ENCODE peak calls at places on chromosomes 1 and 21, in four cellular contexts. D is endodermal cell, N is mesendoderm, S is esophagus muscularis mucosa. C is an unnamed sample.

GRCh38 chr1:107141491-107142369 is 891 bp downstream of the NTNG1 start:
- DNase-seq in D (peak; percentile 70), N (peak; percentile 69), S (no peak), C (no peak)

GRCh38 chr1:161082996-161083742 is 6.2 kb downstream of the NECTIN4 start:
- DNase-seq in N (peak; percentile 93), D (peak; percentile 75), S (no peak), C (no peak)

GRCh38 chr1:184214128-184214527 is 162.6 kb downstream of the TSEN15 start:
- DNase-seq in S (peak; percentile 19), D (no peak), N (no peak), C (no peak)

GRCh38 chr1:157734328-157734727 is 33.8 kb upstream of the FCRL3 start:
- DNase-seq in N (no peak), S (no peak), D (no peak), C (no peak)

GRCh38 chr1:101140041-101140718 is 96.6 kb upstream of the S1PR1 start:
- DNase-seq in N (no peak), D (no peak), S (no peak), C (no peak)

GRCh38 chr1:90726716-90727480 is 9.8 kb upstream of the BARHL2 start:
- DNase-seq in D (peak; percentile 79), N (peak; percentile 48), S (peak; percentile 87), C (no peak)

GRCh38 chr1:214028569-214028968 is 40.8 kb downstream of the PROX1 start:
- DNase-seq in N (no peak), D (no peak), S (no peak), C (no peak)

GRCh38 chr1:43309626-43310025 is 8.8 kb downstream of the TIE1 start:
- DNase-seq in N (no peak), S (no peak), D (no peak), C (no peak)

GRCh38 chr1:159829822-159830455 is 3.3 kb downstream of the SLAMF8 start:
- DNase-seq in D (no peak), N (peak; percentile 43), S (no peak), C (no peak)

GRCh38 chr1:220430059-220430458 is 97.9 kb upstream of the MARK1 start:
- DNase-seq in S (no peak), N (peak; percentile 90), D (peak; percentile 61), C (no peak)

GRCh38 chr1:207345644-207346561 is 24.4 kb downstream of the CD55 start:
- DNase-seq in N (no peak), D (no peak), S (no peak), C (no peak)

GRCh38 chr1:168414914-168415313 is 128.9 kb downstream of the XCL2 start:
- DNase-seq in S (no peak), N (no peak), D (peak; percentile 15), C (no peak)

GRCh38 chr1:156103521-156103947 is 11.0 kb upstream of the LMNA start:
- DNase-seq in D (peak; percentile 57), N (no peak), S (no peak), C (no peak)

GRCh38 chr1:16922885-16923431 is 1.2 kb downstream of the CROCC start:
- DNase-seq in D (no peak), S (no peak), N (no peak), C (no peak)

GRCh38 chr1:248611883-248612282 is 14.4 kb upstream of the OR2T10 start:
- DNase-seq in D (no peak), S (no peak), N (no peak), C (no peak)

GRCh38 chr1:223870617-223871574 is 25.1 kb upstream of the TP53BP2 start:
- DNase-seq in D (peak; percentile 83), N (peak; percentile 92), S (peak; percentile 80), C (no peak)

GRCh38 chr1:53324321-53324720 is 3.5 kb downstream of the LRP8 start:
- DNase-seq in N (no peak), S (no peak), D (no peak), C (no peak)

GRCh38 chr1:58460469-58460868 is 86.1 kb downstream of the OMA1 start:
- DNase-seq in D (peak; percentile 67), S (no peak), N (no peak), C (no peak)

GRCh38 chr1:117171900-117172501 is 38.7 kb downstream of the VTCN1 start:
- DNase-seq in D (no peak), S (no peak), N (no peak), C (peak; percentile 36)

GRCh38 chr1:208054485-208054884 is 143.6 kb upstream of the CD34 start:
- DNase-seq in N (no peak), D (no peak), S (no peak), C (no peak)

GRCh38 chr1:65471213-65471833 is 50.9 kb downstream of the LEPR start:
- DNase-seq in D (no peak), S (no peak), N (no peak), C (no peak)

GRCh38 chr1:65471901-65472332 is 51.4 kb downstream of the LEPR start:
- DNase-seq in N (no peak), D (no peak), S (no peak), C (no peak)

GRCh38 chr1:65470766-65471165 is 50.3 kb downstream of the LEPR start:
- DNase-seq in S (no peak), N (no peak), D (no peak), C (no peak)

GRCh38 chr1:65469126-65469888 is 48.8 kb downstream of the LEPR start:
- DNase-seq in N (no peak), D (no peak), S (no peak), C (peak; percentile 7)

DNA sequence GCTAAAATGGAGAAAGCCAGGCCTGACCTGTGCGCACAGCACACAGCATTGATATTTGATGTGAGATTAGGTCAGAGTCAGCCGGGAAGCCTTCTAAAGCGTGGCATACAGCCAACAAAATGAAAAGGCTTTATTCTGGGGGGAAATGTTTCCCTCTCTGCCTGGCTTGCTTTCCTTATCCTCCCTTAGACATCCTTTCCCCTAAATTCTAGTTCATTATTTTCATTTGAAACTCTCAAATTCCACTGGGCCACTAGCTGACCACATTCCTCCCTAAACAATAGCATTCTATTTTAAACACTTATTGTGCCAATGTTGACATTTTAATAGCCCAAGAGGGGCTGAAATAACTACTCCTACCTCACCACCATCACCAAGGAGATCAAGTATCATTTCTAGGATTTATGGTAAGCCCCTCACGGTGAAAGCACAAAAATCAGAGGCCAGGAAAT is 49.4 kb downstream of the LEPR start:
- DNase-seq in D (no peak), S (no peak), N (no peak), C (no peak)
- H3K27ac ChIP-seq in D (no peak overlapping the region), S (no peak overlapping the region), N (no peak overlapping the region), C (no peak overlapping the region)

GRCh38 chr1:10661453-10661852 is 135.0 kb downstream of the CASZ1 start:
- DNase-seq in S (no peak), N (no peak), D (no peak), C (no peak)
- H3K27ac ChIP-seq in S (no peak overlapping the region), N (no peak overlapping the region), D (no peak overlapping the region), C (no peak overlapping the region)

GRCh38 chr21:31878831-31879230 is 6.0 kb downstream of the HUNK start:
- DNase-seq in D (no peak), S (no peak), N (no peak), C (no peak)
- H3K27ac ChIP-seq in D (no peak overlapping the region), S (no peak overlapping the region), N (no peak overlapping the region), C (no peak overlapping the region)

GRCh38 chr1:27538793-27539192 is 48.8 kb upstream of the WASF2 start:
- DNase-seq in N (peak; percentile 90), D (no peak), S (no peak), C (no peak)

GRCh38 chr1:27539901-27540861 is 50.2 kb upstream of the WASF2 start:
- DNase-seq in N (peak; percentile 70), S (no peak), D (no peak), C (no peak)

GRCh38 chr1:27544818-27545612 is 55.0 kb upstream of the WASF2 start:
- DNase-seq in N (no peak), S (no peak), D (no peak), C (peak; percentile 21)

GRCh38 chr1:27545876-27546275 is 55.9 kb upstream of the WASF2 start:
- DNase-seq in S (no peak), D (no peak), N (no peak), C (no peak)

DNA sequence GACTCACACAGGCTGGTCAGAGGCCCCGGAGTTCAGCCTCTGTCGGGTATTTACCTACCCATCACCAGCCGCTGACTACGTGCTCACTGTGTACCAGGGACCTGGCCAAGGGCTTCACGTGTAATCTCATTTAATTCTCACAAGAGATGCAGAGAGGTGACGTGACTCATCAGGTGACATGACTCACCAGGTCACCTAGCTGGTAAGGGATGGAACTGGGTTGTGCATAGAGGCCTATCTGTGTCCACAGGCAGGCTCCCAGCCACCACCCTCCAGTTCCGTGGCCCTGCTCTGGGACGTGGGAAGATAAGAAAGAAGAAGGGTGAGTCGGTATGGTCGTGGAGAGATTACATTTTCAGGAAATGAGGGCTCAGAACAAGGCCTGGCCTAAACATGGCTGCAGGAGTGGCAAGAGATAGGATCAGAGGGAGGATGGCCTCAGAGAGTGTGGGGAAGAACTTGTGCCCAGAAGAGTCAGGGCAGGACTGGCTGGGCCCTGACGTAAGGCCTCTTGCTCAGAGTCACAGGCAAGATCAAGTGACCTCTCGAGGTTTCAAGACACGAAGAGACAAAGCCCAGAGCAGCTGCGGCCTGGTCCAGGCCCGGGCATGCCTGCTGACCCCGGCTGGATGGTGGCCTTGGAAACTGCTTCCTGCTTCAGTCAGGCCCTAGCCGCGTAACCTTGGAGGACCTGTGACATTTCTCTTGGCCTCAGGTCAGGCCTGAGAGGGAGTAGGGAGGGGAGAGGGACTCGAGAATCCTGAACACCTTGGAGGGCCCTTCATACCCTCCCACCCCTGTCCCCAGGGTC is 52.7 kb upstream of the WASF2 start:
- DNase-seq in N (peak; percentile 82), D (peak; percentile 72), S (no peak), C (no peak)
- H3K27ac ChIP-seq in N (peak overlapping the region; percentile 15), D (peak overlapping the region; percentile 65), S (peak overlapping the region; percentile 86), C (no peak overlapping the region)

GRCh38 chr1:172843444-172843843 is 184.5 kb downstream of the FASLG start:
- DNase-seq in D (no peak), N (peak; percentile 13), S (no peak), C (no peak)
- H3K27ac ChIP-seq in D (no peak overlapping the region), N (no peak overlapping the region), S (no peak overlapping the region), C (no peak overlapping the region)

GRCh38 chr1:201026234-201026633 is 2.7 kb upstream of the KIF21B start:
- DNase-seq in D (no peak), N (no peak), S (no peak), C (no peak)

GRCh38 chr1:201023517-201023902 is at the start of gene KIF21B:
- DNase-seq in S (peak; percentile 94), N (peak; percentile 91), D (peak; percentile 95), C (peak; percentile 50)

GRCh38 chr1:201024251-201024998 is 911 bp upstream of the KIF21B start:
- DNase-seq in D (peak; percentile 62), N (peak; percentile 36), S (no peak), C (peak; percentile 61)

GRCh38 chr1:201026746-201027145 is 3.2 kb upstream of the KIF21B start:
- DNase-seq in D (no peak), N (no peak), S (no peak), C (no peak)

DNA sequence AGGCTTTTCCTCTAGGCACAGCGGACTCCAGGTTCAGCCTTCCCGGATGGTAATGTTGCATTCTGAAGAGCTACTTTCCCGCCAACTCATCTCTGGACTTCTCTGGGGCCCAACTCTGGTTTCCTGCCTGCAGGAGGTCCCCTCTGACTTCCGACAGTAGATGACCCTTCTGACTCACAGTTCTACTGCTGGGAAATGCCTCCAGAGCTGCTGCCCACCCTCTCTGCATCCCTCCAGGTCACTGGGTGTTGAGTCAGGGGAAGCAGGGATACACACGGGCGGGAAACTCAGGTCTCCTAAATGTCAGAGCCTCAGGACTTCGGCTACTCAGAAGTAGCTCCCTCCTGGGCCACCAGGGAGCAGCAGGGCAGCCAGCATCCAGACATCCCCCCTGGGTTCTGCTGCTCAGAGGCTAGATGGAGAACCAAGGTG is 2.1 kb upstream of the KIF21B start:
- DNase-seq in S (no peak), N (peak; percentile 85), D (peak; percentile 85), C (no peak)
- H3K27ac ChIP-seq in S (no peak overlapping the region), N (no peak overlapping the region), D (no peak overlapping the region), C (peak overlapping the region; percentile 22)

GRCh38 chr21:35371217-35371616 is 322.1 kb upstream of the RUNX1 start:
- DNase-seq in N (no peak), D (no peak), S (no peak), C (no peak)
- H3K27ac ChIP-seq in N (no peak overlapping the region), D (no peak overlapping the region), S (no peak overlapping the region), C (no peak overlapping the region)